ENCODE peak calls at places on chromosomes 16 and 17, in six cellular contexts. One of them, this sample, is unnamed.

GRCh38 chr17:69090365-69090764 is 29.6 kb upstream of the ABCA9 start:
- DNase-seq in transverse colon: no peak
- DNase-seq in HCT116: no peak
- DNase-seq in HL-60: no peak
- DNase-seq in GM12878: no peak
- DNase-seq in vagina: no peak
- DNase-seq in this sample: no peak

GRCh38 chr17:46159686-46160085 is 33.5 kb downstream of the KANSL1 start:
- DNase-seq in transverse colon: no peak
- DNase-seq in HCT116: no peak
- DNase-seq in HL-60: no peak
- DNase-seq in GM12878: no peak
- DNase-seq in vagina: no peak
- DNase-seq in this sample: no peak

GRCh38 chr17:51245535-51245934 is 14.3 kb downstream of the MBTD1 start:
- DNase-seq in transverse colon: no peak
- DNase-seq in HCT116: no peak
- DNase-seq in HL-60: no peak
- DNase-seq in GM12878: no peak
- DNase-seq in vagina: no peak
- DNase-seq in this sample: no peak

GRCh38 chr16:89064606-89065444 is 28.8 kb upstream of the ACSF3 start:
- DNase-seq in transverse colon: no peak
- DNase-seq in HCT116: no peak
- DNase-seq in HL-60: no peak
- DNase-seq in GM12878: no peak
- DNase-seq in vagina: no peak
- DNase-seq in this sample: no peak

GRCh38 chr17:1709971-1710806 is at the start of gene TLCD2:
- DNase-seq in transverse colon: peak
- DNase-seq in HCT116: peak
- DNase-seq in HL-60: no peak
- DNase-seq in GM12878: no peak
- DNase-seq in vagina: peak
- DNase-seq in this sample: no peak

GRCh38 chr17:9162275-9162985 is 141.1 kb downstream of the NTN1 start:
- DNase-seq in transverse colon: no peak
- DNase-seq in HCT116: no peak
- DNase-seq in HL-60: no peak
- DNase-seq in GM12878: no peak
- DNase-seq in vagina: no peak
- DNase-seq in this sample: no peak

GRCh38 chr17:78415821-78416301 is 37.4 kb downstream of the PGS1 start:
- DNase-seq in transverse colon: no peak
- DNase-seq in HCT116: no peak
- DNase-seq in HL-60: no peak
- DNase-seq in GM12878: no peak
- DNase-seq in vagina: no peak
- DNase-seq in this sample: no peak

GRCh38 chr16:46889942-46890300 is 5.8 kb downstream of the GPT2 start:
- DNase-seq in transverse colon: no peak
- DNase-seq in HCT116: no peak
- DNase-seq in HL-60: no peak
- DNase-seq in GM12878: no peak
- DNase-seq in vagina: no peak
- DNase-seq in this sample: no peak

GRCh38 chr16:83817022-83817421 is 9.2 kb downstream of the HSBP1 start:
- DNase-seq in transverse colon: no peak
- DNase-seq in HCT116: no peak
- DNase-seq in HL-60: no peak
- DNase-seq in GM12878: no peak
- DNase-seq in vagina: no peak
- DNase-seq in this sample: no peak

GRCh38 chr17:7479389-7480192 is at the start of gene ZBTB4:
- DNase-seq in transverse colon: peak
- DNase-seq in HCT116: no peak
- DNase-seq in HL-60: no peak
- DNase-seq in GM12878: no peak
- DNase-seq in vagina: no peak
- DNase-seq in this sample: no peak

GRCh38 chr16:2986623-2987188 is 6.5 kb upstream of the PKMYT1 start:
- DNase-seq in transverse colon: no peak
- DNase-seq in HCT116: no peak
- DNase-seq in HL-60: no peak
- DNase-seq in GM12878: no peak
- DNase-seq in vagina: no peak
- DNase-seq in this sample: no peak

GRCh38 chr16:2178321-2179106 is 17.9 kb downstream of the CASKIN1 start:
- DNase-seq in transverse colon: no peak
- DNase-seq in HCT116: no peak
- DNase-seq in HL-60: no peak
- DNase-seq in GM12878: no peak
- DNase-seq in vagina: no peak
- DNase-seq in this sample: no peak

GRCh38 chr17:74217036-74217725 is 3.8 kb downstream of the TTYH2 start:
- DNase-seq in transverse colon: no peak
- DNase-seq in HCT116: no peak
- DNase-seq in HL-60: no peak
- DNase-seq in GM12878: no peak
- DNase-seq in vagina: no peak
- DNase-seq in this sample: no peak

GRCh38 chr16:12064291-12064690 is 87.8 kb downstream of the SNX29 start:
- DNase-seq in transverse colon: no peak
- DNase-seq in HCT116: no peak
- DNase-seq in HL-60: no peak
- DNase-seq in GM12878: no peak
- DNase-seq in vagina: no peak
- DNase-seq in this sample: no peak

GRCh38 chr16:75319513-75320401 is 68.3 kb upstream of the BCAR1 start:
- DNase-seq in transverse colon: no peak
- DNase-seq in HCT116: no peak
- DNase-seq in HL-60: no peak
- DNase-seq in GM12878: peak
- DNase-seq in vagina: no peak
- DNase-seq in this sample: no peak

GRCh38 chr17:27807567-27808470 is 7.5 kb upstream of the NOS2 start:
- DNase-seq in transverse colon: peak
- DNase-seq in HCT116: no peak
- DNase-seq in HL-60: no peak
- DNase-seq in GM12878: peak
- DNase-seq in vagina: no peak
- DNase-seq in this sample: no peak

GRCh38 chr17:63974594-63975192 is 2.0 kb upstream of the SCN4A start:
- DNase-seq in transverse colon: no peak
- DNase-seq in HCT116: peak
- DNase-seq in HL-60: no peak
- DNase-seq in GM12878: no peak
- DNase-seq in vagina: no peak
- DNase-seq in this sample: no peak

GRCh38 chr17:34913001-34913400 is 48.3 kb downstream of the CCT6B start:
- DNase-seq in transverse colon: no peak
- DNase-seq in HCT116: no peak
- DNase-seq in HL-60: no peak
- DNase-seq in GM12878: no peak
- DNase-seq in vagina: no peak
- DNase-seq in this sample: no peak

GRCh38 chr17:19274893-19275292 is 37.7 kb downstream of the EPN2 start:
- DNase-seq in transverse colon: no peak
- DNase-seq in HCT116: no peak
- DNase-seq in HL-60: no peak
- DNase-seq in GM12878: no peak
- DNase-seq in vagina: no peak
- DNase-seq in this sample: no peak

GRCh38 chr17:62628845-62629555 is 1.5 kb downstream of the MRC2 start:
- DNase-seq in transverse colon: no peak
- DNase-seq in HCT116: no peak
- DNase-seq in HL-60: no peak
- DNase-seq in GM12878: no peak
- DNase-seq in vagina: no peak
- DNase-seq in this sample: no peak

GRCh38 chr17:11644265-11645212 is 46.3 kb downstream of the DNAH9 start:
- DNase-seq in transverse colon: peak
- DNase-seq in HCT116: peak
- DNase-seq in HL-60: peak
- DNase-seq in GM12878: no peak
- DNase-seq in vagina: no peak
- DNase-seq in this sample: peak

GRCh38 chr17:31560836-31561235 is 169.4 kb downstream of the RAB11FIP4 start:
- DNase-seq in transverse colon: no peak
- DNase-seq in HCT116: no peak
- DNase-seq in HL-60: no peak
- DNase-seq in GM12878: no peak
- DNase-seq in vagina: no peak
- DNase-seq in this sample: no peak

GRCh38 chr16:15946257-15947044 is 3.0 kb upstream of the ABCC1 start:
- DNase-seq in transverse colon: no peak
- DNase-seq in HCT116: no peak
- DNase-seq in HL-60: no peak
- DNase-seq in GM12878: no peak
- DNase-seq in vagina: no peak
- DNase-seq in this sample: no peak

GRCh38 chr17:27456681-27457404 is 595 bp downstream of the KSR1 start:
- DNase-seq in transverse colon: peak
- DNase-seq in HCT116: no peak
- DNase-seq in HL-60: no peak
- DNase-seq in GM12878: no peak
- DNase-seq in vagina: no peak
- DNase-seq in this sample: no peak

GRCh38 chr16:25493136-25493811 is 198.5 kb upstream of the HS3ST4 start:
- DNase-seq in transverse colon: no peak
- DNase-seq in HCT116: no peak
- DNase-seq in HL-60: no peak
- DNase-seq in GM12878: no peak
- DNase-seq in vagina: no peak
- DNase-seq in this sample: no peak

GRCh38 chr17:73011016-73011486 is 81.4 kb downstream of the SLC39A11 start:
- DNase-seq in transverse colon: no peak
- DNase-seq in HCT116: no peak
- DNase-seq in HL-60: peak
- DNase-seq in GM12878: no peak
- DNase-seq in vagina: no peak
- DNase-seq in this sample: no peak
- TF ChIP-seq POLR2AphosphoS5 in transverse colon: no peak
- TF ChIP-seq POLR2AphosphoS5 in HCT116: no peak
- TF ChIP-seq POLR2AphosphoS5 in HL-60: peak
- TF ChIP-seq POLR2AphosphoS5 in GM12878: no peak
- TF ChIP-seq POLR2AphosphoS5 in vagina: no peak
- TF ChIP-seq POLR2AphosphoS5 in this sample: no peak

DNA sequence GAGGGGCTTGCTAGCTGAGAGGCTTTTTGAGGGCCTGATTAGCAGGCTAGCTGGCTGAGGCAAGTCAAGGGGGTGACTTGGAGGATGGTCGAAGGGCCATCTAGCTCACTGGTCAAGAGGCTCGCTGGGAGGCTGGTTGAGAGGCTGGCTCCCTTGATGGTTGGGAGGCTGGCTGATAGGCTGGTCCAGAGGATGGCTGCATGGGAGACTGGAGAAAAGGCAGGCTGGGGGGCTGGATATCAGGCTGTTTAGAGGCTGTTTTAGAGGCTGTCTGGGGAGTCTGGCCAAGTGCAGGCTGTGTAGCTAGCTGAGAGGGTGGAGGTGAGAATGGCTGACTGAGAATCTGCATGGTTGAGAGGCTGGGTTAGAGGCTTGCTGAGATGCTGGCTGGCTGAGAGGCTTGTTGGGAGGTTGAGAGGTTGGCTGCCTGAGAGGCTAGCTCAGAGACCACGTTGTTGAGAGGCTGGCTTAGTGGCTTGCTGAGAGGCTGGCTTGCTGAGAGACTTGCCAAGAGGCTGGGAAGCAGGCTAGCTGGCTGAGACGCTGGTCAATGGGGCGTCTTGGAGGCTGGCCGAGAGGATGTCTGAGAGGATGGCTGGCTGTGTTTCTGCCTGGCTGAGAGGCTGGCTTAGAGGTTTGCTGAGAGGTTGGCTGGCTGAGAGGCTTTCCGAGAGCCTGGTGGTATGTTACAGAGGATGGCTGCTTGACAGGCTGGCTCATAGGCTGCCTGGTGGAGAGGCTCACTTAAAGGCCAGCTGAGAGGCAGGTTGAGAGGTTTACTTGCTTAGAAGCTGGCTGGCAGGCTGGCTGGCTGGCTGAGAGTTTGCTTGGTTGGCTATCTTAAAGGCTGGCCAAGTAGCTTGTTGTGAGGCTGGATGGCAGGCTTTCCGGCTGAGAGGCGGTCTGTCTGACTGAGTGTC is 36.6 kb upstream of the ACSM2B start:
- DNase-seq in transverse colon: no peak
- DNase-seq in HCT116: no peak
- DNase-seq in HL-60: no peak
- DNase-seq in GM12878: no peak
- DNase-seq in vagina: peak
- DNase-seq in this sample: no peak
- TF ChIP-seq POLR2AphosphoS5 in transverse colon: no peak
- TF ChIP-seq POLR2AphosphoS5 in HCT116: no peak
- TF ChIP-seq POLR2AphosphoS5 in HL-60: no peak
- TF ChIP-seq POLR2AphosphoS5 in GM12878: no peak
- TF ChIP-seq POLR2AphosphoS5 in vagina: no peak
- TF ChIP-seq POLR2AphosphoS5 in this sample: no peak

GRCh38 chr16:30567991-30568638 is 3.4 kb downstream of the ZNF688 start:
- DNase-seq in transverse colon: peak
- DNase-seq in HCT116: no peak
- DNase-seq in HL-60: peak
- DNase-seq in GM12878: peak
- DNase-seq in vagina: no peak
- DNase-seq in this sample: no peak
- TF ChIP-seq POLR2AphosphoS5 in transverse colon: no peak
- TF ChIP-seq POLR2AphosphoS5 in HCT116: no peak
- TF ChIP-seq POLR2AphosphoS5 in HL-60: no peak
- TF ChIP-seq POLR2AphosphoS5 in GM12878: peak
- TF ChIP-seq POLR2AphosphoS5 in vagina: peak
- TF ChIP-seq POLR2AphosphoS5 in this sample: no peak

DNA sequence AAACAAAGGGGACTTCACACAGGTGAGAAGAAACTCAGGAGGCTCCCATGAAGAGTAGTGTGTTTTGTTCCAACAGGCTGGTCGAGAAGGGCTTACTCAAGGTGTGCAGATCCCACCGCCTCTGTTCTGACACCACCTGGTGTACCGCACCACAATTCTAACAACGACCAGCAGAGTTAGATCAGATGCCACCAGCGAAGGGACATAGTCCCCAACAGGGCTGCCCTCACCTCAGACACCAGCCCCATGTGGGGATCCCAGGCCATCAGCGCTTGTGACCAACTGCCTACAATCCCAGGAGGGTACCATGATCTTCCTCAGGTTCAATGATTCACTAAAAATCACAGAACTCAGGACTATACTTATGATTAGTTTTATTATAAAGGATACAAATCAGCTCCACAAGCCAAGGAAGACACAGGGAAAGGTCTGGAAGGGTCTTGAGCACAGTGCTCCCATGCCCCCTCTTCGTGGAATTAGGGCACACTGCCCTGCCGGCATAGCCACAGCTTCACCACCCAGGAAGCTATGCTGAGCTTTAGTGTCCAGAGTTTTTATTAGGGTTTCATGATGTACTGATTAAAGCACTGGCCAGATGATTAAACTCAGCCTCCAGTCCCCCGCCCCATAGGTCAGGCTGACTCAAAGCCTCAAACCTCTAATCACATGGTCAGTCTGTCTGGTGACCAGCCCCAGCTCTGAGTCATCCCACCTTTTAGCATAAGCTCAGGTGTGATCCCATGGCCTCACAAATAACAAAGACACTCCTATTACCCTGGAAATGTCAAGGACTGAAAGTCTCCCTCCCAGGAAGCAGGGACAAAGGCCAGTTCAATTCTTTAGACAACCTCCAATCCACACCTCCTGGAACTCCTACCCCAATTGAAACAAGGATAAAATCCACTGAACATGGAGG is 26.0 kb downstream of the TRIM25 start:
- DNase-seq in transverse colon: peak
- DNase-seq in HCT116: peak
- DNase-seq in HL-60: no peak
- DNase-seq in GM12878: no peak
- DNase-seq in vagina: no peak
- DNase-seq in this sample: no peak
- TF ChIP-seq POLR2AphosphoS5 in transverse colon: no peak
- TF ChIP-seq POLR2AphosphoS5 in HCT116: peak
- TF ChIP-seq POLR2AphosphoS5 in HL-60: no peak
- TF ChIP-seq POLR2AphosphoS5 in GM12878: peak
- TF ChIP-seq POLR2AphosphoS5 in vagina: no peak
- TF ChIP-seq POLR2AphosphoS5 in this sample: no peak

This sample was measured in breast epithelium.